ENCODE peak calls at places on chromosomes 7 and 10, in six cellular contexts. One of them, this sample, is unnamed.

GRCh38 chr10:119313645-119314044 is 106.3 kb downstream of the GRK5 start:
- DNase-seq in NT2/D1: no peak
- DNase-seq in AG20443: no peak
- DNase-seq in stimulated activated CD4-positive, alpha-beta T cell treated with anti-CD3 and anti-CD28 coated beads, Interleukin-2, amount 100 ng/mL, for 24 hours: peak
- DNase-seq in dorsolateral prefrontal cortex: no peak
- DNase-seq in T-helper 9 cell: peak
- DNase-seq in this sample: no peak

GRCh38 chr7:22140597-22140996 is 194.9 kb upstream of the CDCA7L start:
- DNase-seq in AG20443: no peak
- DNase-seq in stimulated activated CD4-positive, alpha-beta T cell treated with anti-CD3 and anti-CD28 coated beads, Interleukin-2, amount 100 ng/mL, for 24 hours: no peak
- DNase-seq in dorsolateral prefrontal cortex: no peak
- DNase-seq in T-helper 9 cell: no peak
- DNase-seq in NT2/D1: peak
- DNase-seq in this sample: no peak

GRCh38 chr7:101112233-101112632 is 14.7 kb upstream of the SERPINE1 start:
- DNase-seq in dorsolateral prefrontal cortex: no peak
- DNase-seq in T-helper 9 cell: no peak
- DNase-seq in stimulated activated CD4-positive, alpha-beta T cell treated with anti-CD3 and anti-CD28 coated beads, Interleukin-2, amount 100 ng/mL, for 24 hours: no peak
- DNase-seq in NT2/D1: no peak
- DNase-seq in AG20443: no peak
- DNase-seq in this sample: peak

GRCh38 chr7:91504919-91505318 is 240.7 kb downstream of the FZD1 start:
- DNase-seq in dorsolateral prefrontal cortex: no peak
- DNase-seq in AG20443: no peak
- DNase-seq in stimulated activated CD4-positive, alpha-beta T cell treated with anti-CD3 and anti-CD28 coated beads, Interleukin-2, amount 100 ng/mL, for 24 hours: no peak
- DNase-seq in NT2/D1: no peak
- DNase-seq in T-helper 9 cell: no peak
- DNase-seq in this sample: no peak

GRCh38 chr10:74189999-74190421 is 39.0 kb downstream of the ADK start:
- DNase-seq in stimulated activated CD4-positive, alpha-beta T cell treated with anti-CD3 and anti-CD28 coated beads, Interleukin-2, amount 100 ng/mL, for 24 hours: no peak
- DNase-seq in dorsolateral prefrontal cortex: no peak
- DNase-seq in T-helper 9 cell: no peak
- DNase-seq in NT2/D1: no peak
- DNase-seq in AG20443: peak
- DNase-seq in this sample: peak

GRCh38 chr10:7408494-7409044 is 2.3 kb downstream of the SFMBT2 start:
- DNase-seq in dorsolateral prefrontal cortex: peak
- DNase-seq in NT2/D1: no peak
- DNase-seq in T-helper 9 cell: peak
- DNase-seq in stimulated activated CD4-positive, alpha-beta T cell treated with anti-CD3 and anti-CD28 coated beads, Interleukin-2, amount 100 ng/mL, for 24 hours: peak
- DNase-seq in AG20443: peak
- DNase-seq in this sample: peak

GRCh38 chr7:18494821-18495408 is 634 bp upstream of the HDAC9 start:
- DNase-seq in stimulated activated CD4-positive, alpha-beta T cell treated with anti-CD3 and anti-CD28 coated beads, Interleukin-2, amount 100 ng/mL, for 24 hours: no peak
- DNase-seq in AG20443: peak
- DNase-seq in dorsolateral prefrontal cortex: no peak
- DNase-seq in T-helper 9 cell: no peak
- DNase-seq in NT2/D1: no peak
- DNase-seq in this sample: peak

GRCh38 chr7:29843106-29843505 is 36.8 kb downstream of the WIPF3 start:
- DNase-seq in NT2/D1: no peak
- DNase-seq in AG20443: no peak
- DNase-seq in dorsolateral prefrontal cortex: no peak
- DNase-seq in T-helper 9 cell: no peak
- DNase-seq in stimulated activated CD4-positive, alpha-beta T cell treated with anti-CD3 and anti-CD28 coated beads, Interleukin-2, amount 100 ng/mL, for 24 hours: no peak
- DNase-seq in this sample: no peak

GRCh38 chr10:79559726-79560125 is 481 bp downstream of the SFTPA2 start:
- DNase-seq in T-helper 9 cell: no peak
- DNase-seq in NT2/D1: no peak
- DNase-seq in stimulated activated CD4-positive, alpha-beta T cell treated with anti-CD3 and anti-CD28 coated beads, Interleukin-2, amount 100 ng/mL, for 24 hours: no peak
- DNase-seq in dorsolateral prefrontal cortex: no peak
- DNase-seq in AG20443: peak
- DNase-seq in this sample: peak

GRCh38 chr10:77774940-77775391 is 137.4 kb upstream of the KCNMA1 start:
- DNase-seq in T-helper 9 cell: no peak
- DNase-seq in NT2/D1: no peak
- DNase-seq in dorsolateral prefrontal cortex: no peak
- DNase-seq in AG20443: no peak
- DNase-seq in stimulated activated CD4-positive, alpha-beta T cell treated with anti-CD3 and anti-CD28 coated beads, Interleukin-2, amount 100 ng/mL, for 24 hours: no peak
- DNase-seq in this sample: no peak